ENCODE peak calls at places on chromosomes 13 and 19, in five cellular contexts. S is upper lobe of left lung, H is GM12878, G is HepG2, W is K562. E is an unnamed sample. For H3K4me1, the result is how much of the 10 kb centered on the place peaks cover.

GRCh38 chr19:41441321-41441945 is 1.5 kb upstream of the ERICH4 start:
- ATAC-seq in H (no peak), G (no peak), W (no peak), S (no peak), E (no peak)

GRCh38 chr13:40132249-40132648 is 476.8 kb downstream of the COG6 start:
- ATAC-seq in H (no peak), G (no peak), W (no peak), S (no peak), E (no peak)

GRCh38 chr13:39370554-39370953 is 232.4 kb downstream of the LHFPL6 start:
- ATAC-seq in H (no peak), W (no peak), S (no peak), G (no peak), E (no peak)

GRCh38 chr13:25977216-25977615 is 74.6 kb downstream of the SHISA2 start:
- ATAC-seq in W (no peak), S (no peak), H (no peak), G (no peak), E (no peak)

GRCh38 chr13:98888890-98889279 is 89.0 kb downstream of the DOCK9 start:
- ATAC-seq in G (no peak), W (no peak), H (no peak), S (no peak), E (no peak)

GRCh38 chr19:18351544-18351943 is 11.1 kb downstream of the PGPEP1 start:
- ATAC-seq in S (no peak), G (no peak), W (no peak), H (no peak), E (no peak)

GRCh38 chr13:60765700-60766411 is 368.8 kb downstream of the TDRD3 start:
- ATAC-seq in G (no peak), W (no peak), S (peak), H (no peak), E (no peak)

GRCh38 chr19:54644056-54644455 is 13.8 kb downstream of the LILRB1 start:
- ATAC-seq in S (peak), W (no peak), G (no peak), H (no peak), E (peak)

GRCh38 chr19:38837656-38838121 is 6.1 kb upstream of the ECH1 start:
- ATAC-seq in S (no peak), H (no peak), W (peak), G (peak), E (no peak)

GRCh38 chr13:114164681-114165429 is 14.2 kb upstream of the CFAP97D2 start:
- ATAC-seq in G (no peak), S (no peak), W (no peak), H (no peak), E (no peak)

GRCh38 chr13:37595162-37595561 is 3.4 kb downstream of the POSTN start:
- ATAC-seq in W (no peak), S (no peak), G (no peak), H (no peak), E (no peak)

GRCh38 chr19:12786149-12786870 is 5.0 kb upstream of the JUNB start:
- ATAC-seq in W (no peak), H (no peak), S (peak), G (no peak), E (no peak)

GRCh38 chr13:43077446-43077845 is 54.1 kb downstream of the DNAJC15 start:
- ATAC-seq in W (no peak), H (no peak), G (no peak), S (no peak), E (no peak)

GRCh38 chr13:41788552-41788951 is 172.4 kb downstream of the VWA8 start:
- ATAC-seq in S (peak), H (no peak), G (no peak), W (no peak), E (no peak)

GRCh38 chr19:8302357-8302691 is 5.8 kb downstream of the CD320 start:
- ATAC-seq in H (no peak), G (no peak), S (peak), W (no peak), E (peak)

GRCh38 chr13:48660356-48661076 is 6.8 kb downstream of the CYSLTR2 start:
- ATAC-seq in H (peak), W (no peak), S (peak), G (no peak), E (peak)

GRCh38 chr19:41367848-41368301 is 3.9 kb upstream of the B9D2 start:
- ATAC-seq in G (no peak), W (peak), H (peak), S (no peak), E (no peak)

GRCh38 chr13:28719227-28719562 is 425 bp upstream of the SLC46A3 start:
- ATAC-seq in W (no peak), S (no peak), G (no peak), H (no peak), E (no peak)

GRCh38 chr13:41407380-41407779 is 50.0 kb upstream of the RGCC start:
- ATAC-seq in W (no peak), H (no peak), S (no peak), G (no peak), E (no peak)

GRCh38 chr19:45098521-45099464 is 5.8 kb downstream of the PPP1R37 start:
- ATAC-seq in W (no peak), G (peak), H (no peak), S (peak), E (peak)

GRCh38 chr19:4225902-4226301 is 3.4 kb upstream of the EBI3 start:
- ATAC-seq in H (no peak), G (no peak), S (no peak), W (no peak), E (no peak)

GRCh38 chr19:7928334-7928706 is 2.4 kb upstream of the CTXN1 start:
- ATAC-seq in G (no peak), S (no peak), W (no peak), H (no peak), E (no peak)

GRCh38 chr19:38527466-38528136 is 90.2 kb downstream of the MAP4K1 start:
- ATAC-seq in H (no peak), W (peak), S (no peak), G (no peak), E (no peak)

GRCh38 chr19:588758-589692 is 656 bp upstream of the HCN2 start:
- ATAC-seq in H (peak), S (no peak), W (no peak), G (peak), E (no peak)

GRCh38 chr19:46716672-46717033 is 261 bp downstream of the PRKD2 start:
- ATAC-seq in G (no peak), H (no peak), S (peak), W (no peak), E (no peak)

GRCh38 chr19:47663911-47664771 is 49.1 kb upstream of the EHD2 start:
- ATAC-seq in H (no peak), G (no peak), W (peak), S (peak), E (peak)

GRCh38 chr13:33526718-33527117 is 241.2 kb upstream of the STARD13 start:
- ATAC-seq in W (no peak), S (no peak), G (no peak), H (no peak), E (no peak)

GRCh38 chr13:71865858-71866172 is 1.2 kb downstream of the DACH1 start:
- ATAC-seq in W (no peak), H (no peak), S (no peak), G (peak), E (peak)

GRCh38 chr19:28793391-28794168 is 419.4 kb downstream of the UQCRFS1 start:
- ATAC-seq in G (no peak), S (peak), W (no peak), H (no peak), E (no peak)

GRCh38 chr19:33863436-33863835 is 66.8 kb downstream of the KCTD15 start:
- ATAC-seq in H (no peak), S (no peak), G (no peak), W (no peak), E (no peak)

GRCh38 chr19:13209797-13210775 is 59.9 kb downstream of the IER2 start:
- ATAC-seq in S (no peak), H (no peak), W (no peak), G (no peak), E (no peak)

GRCh38 chr13:35349673-35350278 is 126.7 kb downstream of the MAB21L1 start:
- ATAC-seq in W (no peak), S (no peak), H (peak), G (peak), E (no peak)
- H3K4me3 ChIP-seq in W (no peak), S (no peak), H (no peak), G (no peak), E (no peak)

GRCh38 chr19:15696654-15697194 is 23.8 kb downstream of the CYP4F12 start:
- ATAC-seq in H (no peak), S (no peak), W (peak), G (no peak), E (no peak)

GRCh38 chr19:15701757-15702589 is 25.9 kb upstream of the OR10H2 start:
- ATAC-seq in W (no peak), H (no peak), S (no peak), G (peak), E (no peak)

DNA sequence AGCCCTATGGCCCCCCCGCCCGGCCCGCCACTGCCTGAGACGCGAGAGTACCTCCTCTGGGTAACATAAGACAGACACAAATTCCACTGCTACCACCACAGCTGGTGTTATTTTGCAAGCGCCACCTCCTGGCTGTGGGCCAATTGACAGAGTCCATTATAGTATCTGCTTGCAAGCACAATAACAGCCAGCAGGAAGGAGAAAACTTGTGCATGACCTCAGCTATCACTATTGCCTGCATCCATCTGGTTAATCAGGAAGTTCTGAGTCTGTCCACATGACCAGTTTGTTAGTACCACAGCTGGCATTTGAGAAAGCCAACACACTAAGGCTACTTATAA is 25.3 kb upstream of the OR10H2 start:
- ATAC-seq in W (peak), G (peak), S (peak), H (no peak), E (peak)
- H3K4me1 ChIP-seq in W (under half), G (under half), S (under half), H (under half), E (under half)

DNA sequence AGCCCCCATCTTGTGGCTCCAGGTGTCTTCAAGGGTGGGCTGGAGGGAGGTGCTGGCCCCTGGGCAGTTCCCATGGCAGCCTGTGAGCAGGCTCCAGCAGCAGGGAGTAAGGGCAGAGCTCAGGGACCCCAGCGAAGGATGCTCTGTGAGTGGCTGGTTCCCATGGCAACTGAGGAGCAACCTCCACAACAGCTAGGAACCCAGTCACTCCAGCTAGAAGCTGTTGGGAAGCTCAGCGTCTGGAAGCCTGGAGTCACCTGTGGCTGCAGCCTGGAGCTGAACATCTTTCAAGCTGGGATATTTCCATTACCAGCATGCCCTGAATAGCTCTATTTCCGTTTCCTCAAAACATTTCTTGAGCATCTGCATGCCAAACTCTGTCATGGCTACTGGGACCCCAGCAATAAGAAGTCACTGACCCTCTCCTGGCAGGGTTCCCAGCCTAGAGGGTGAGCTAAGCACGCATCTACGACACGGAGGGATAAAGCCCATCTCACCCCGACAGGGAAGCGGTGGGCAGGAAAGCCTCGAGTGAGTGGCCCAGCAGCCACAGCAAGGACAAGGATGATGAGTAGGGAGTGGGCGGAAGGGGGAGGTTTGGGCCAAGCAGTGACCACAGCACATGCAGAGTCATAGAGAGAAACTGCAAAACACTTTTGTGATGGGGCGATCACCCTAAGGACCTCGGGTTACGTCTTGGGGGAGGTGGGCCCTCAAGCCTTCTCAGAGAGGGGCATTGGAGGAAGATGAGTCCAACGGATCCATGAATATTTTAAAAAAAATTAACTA is 52.6 kb downstream of the ALOX5AP start:
- ATAC-seq in S (no peak), W (no peak), G (no peak), H (peak), E (no peak)
- TF ChIP-seq EP300 in S (no peak), W (no peak), G (no peak), H (no peak), E (no peak)

GRCh38 chr13:50912851-50913250 is 3.3 kb downstream of the RNASEH2B start:
- ATAC-seq in S (no peak), G (no peak), W (no peak), H (no peak), E (no peak)
- H3K4me3 ChIP-seq in S (no peak), G (no peak), W (no peak), H (peak), E (no peak)

DNA sequence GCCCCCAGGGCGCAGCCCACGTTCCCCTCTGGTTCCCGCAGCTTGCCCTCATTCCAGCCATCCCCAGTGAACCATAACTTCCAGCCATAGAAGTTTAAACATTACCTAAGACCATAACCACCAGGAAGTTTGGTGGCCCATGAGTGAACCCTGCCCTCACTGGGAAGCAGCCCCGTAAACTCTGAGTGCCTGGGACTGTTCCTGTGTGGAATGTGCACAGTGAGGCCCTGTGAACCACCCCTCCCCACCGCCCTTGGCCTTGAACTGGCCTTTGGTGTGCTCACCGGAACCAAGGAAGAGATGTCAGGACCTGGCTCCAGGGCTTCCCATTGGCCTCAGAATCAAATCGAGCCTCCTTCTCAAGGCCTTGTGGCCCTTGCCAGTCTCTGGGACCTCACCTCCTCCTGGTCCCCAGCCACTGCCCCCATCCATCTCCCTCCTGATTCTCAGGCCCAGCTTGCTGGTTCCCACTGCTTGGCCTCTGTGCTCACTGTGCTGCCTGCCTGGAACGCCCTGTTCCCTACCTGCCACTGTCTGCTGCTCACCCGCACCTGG is 46.5 kb downstream of the DNM2 start:
- ATAC-seq in H (no peak), G (peak), W (no peak), S (no peak), E (no peak)
- H3K4me1 ChIP-seq in H (under half), G (half or more), W (under half), S (half or more), E (under half)

DNA sequence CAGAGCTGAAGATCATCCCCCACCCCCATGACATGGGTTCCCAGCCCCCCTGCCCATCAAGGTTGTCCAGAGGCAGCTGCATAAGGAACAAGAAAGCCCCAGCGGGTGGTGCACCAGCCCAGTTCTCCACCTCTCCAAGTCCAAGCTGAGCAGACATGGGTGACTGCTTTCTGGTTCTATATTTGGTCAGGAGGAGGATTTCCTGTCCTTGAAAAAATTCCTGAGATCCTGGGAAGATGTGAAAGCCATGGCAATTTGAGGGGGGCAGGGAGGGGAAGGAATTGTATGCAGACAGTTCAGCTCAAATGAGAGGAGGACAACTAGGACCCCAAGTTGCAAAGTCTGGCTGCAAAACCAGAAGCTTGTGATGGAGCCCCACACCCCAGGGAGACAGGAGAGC is 55.4 kb upstream of the ADGRE5 start:
- ATAC-seq in H (no peak), S (no peak), W (no peak), G (no peak), E (no peak)
- TF ChIP-seq EP300 in H (no peak), S (no peak), W (no peak), G (no peak), E (no peak)

E was measured in gastroesophageal sphincter.